ENCODE peak calls at places on chromosomes 16 and 17, in four cellular contexts. Z is HepG2, G is A549, M is K562. S is an unnamed sample.

GRCh38 chr17:82317394-82318168 is at the start of gene CD7:
- DNase-seq in Z (peak; percentile 64), G (no peak), M (no peak), S (no peak)

GRCh38 chr17:10247806-10248334 is 49.5 kb upstream of the GAS7 start:
- DNase-seq in Z (no peak), G (no peak), M (no peak), S (no peak)

GRCh38 chr17:14926526-14927122 is 338.5 kb downstream of the PMP22 start:
- DNase-seq in Z (peak; percentile 38), G (peak; percentile 75), M (peak; percentile 22), S (peak; percentile 45)

GRCh38 chr16:58614212-58614611 is 15.4 kb downstream of the CNOT1 start:
- DNase-seq in Z (no peak), G (no peak), M (no peak), S (no peak)

GRCh38 chr17:75754378-75755204 is 10.4 kb downstream of the GALK1 start:
- DNase-seq in Z (peak; percentile 72), G (no peak), M (peak; percentile 70), S (no peak)

GRCh38 chr16:23104032-23104955 is 45.0 kb downstream of the USP31 start:
- DNase-seq in Z (peak; percentile 98), G (peak; percentile 25), M (no peak), S (no peak)

GRCh38 chr16:85055503-85056210 is 28.1 kb downstream of the KIAA0513 start:
- DNase-seq in Z (peak; percentile 32), G (no peak), M (no peak), S (no peak)

GRCh38 chr17:8719291-8720246 is 25.1 kb downstream of the CCDC42 start:
- DNase-seq in Z (no peak), G (no peak), M (no peak), S (no peak)

GRCh38 chr16:67726106-67727034 is 7.3 kb upstream of the GFOD2 start:
- DNase-seq in Z (peak; percentile 79), G (no peak), M (no peak), S (no peak)

GRCh38 chr16:72566174-72566573 is 394.2 kb upstream of the PMFBP1 start:
- DNase-seq in Z (no peak), G (no peak), M (no peak), S (no peak)

GRCh38 chr16:11100239-11100750 is 155.7 kb downstream of the SOCS1 start:
- DNase-seq in Z (no peak), G (no peak), M (peak; percentile 76), S (peak; percentile 37)

GRCh38 chr17:41864498-41864836 is 756 bp downstream of the KLHL11 start:
- DNase-seq in Z (no peak), G (no peak), M (no peak), S (peak; percentile 62)

GRCh38 chr16:56999409-57000270 is 10.3 kb downstream of the NLRC5 start:
- DNase-seq in Z (no peak), G (no peak), M (no peak), S (no peak)

GRCh38 chr17:72173475-72174116 is 52.8 kb downstream of the SOX9 start:
- DNase-seq in Z (peak; percentile 70), G (no peak), M (no peak), S (no peak)

GRCh38 chr17:65855245-65855644 is 293.8 kb upstream of the AXIN2 start:
- DNase-seq in Z (no peak), G (peak; percentile 53), M (no peak), S (no peak)

GRCh38 chr16:21989141-21989540 is 11.8 kb downstream of the PDZD9 start:
- DNase-seq in Z (no peak), G (no peak), M (no peak), S (no peak)

GRCh38 chr17:81512984-81513668 is 527 bp upstream of the ACTG1 start:
- DNase-seq in Z (peak; percentile 80), G (peak; percentile 89), M (peak; percentile 51), S (peak; percentile 83)

DNA sequence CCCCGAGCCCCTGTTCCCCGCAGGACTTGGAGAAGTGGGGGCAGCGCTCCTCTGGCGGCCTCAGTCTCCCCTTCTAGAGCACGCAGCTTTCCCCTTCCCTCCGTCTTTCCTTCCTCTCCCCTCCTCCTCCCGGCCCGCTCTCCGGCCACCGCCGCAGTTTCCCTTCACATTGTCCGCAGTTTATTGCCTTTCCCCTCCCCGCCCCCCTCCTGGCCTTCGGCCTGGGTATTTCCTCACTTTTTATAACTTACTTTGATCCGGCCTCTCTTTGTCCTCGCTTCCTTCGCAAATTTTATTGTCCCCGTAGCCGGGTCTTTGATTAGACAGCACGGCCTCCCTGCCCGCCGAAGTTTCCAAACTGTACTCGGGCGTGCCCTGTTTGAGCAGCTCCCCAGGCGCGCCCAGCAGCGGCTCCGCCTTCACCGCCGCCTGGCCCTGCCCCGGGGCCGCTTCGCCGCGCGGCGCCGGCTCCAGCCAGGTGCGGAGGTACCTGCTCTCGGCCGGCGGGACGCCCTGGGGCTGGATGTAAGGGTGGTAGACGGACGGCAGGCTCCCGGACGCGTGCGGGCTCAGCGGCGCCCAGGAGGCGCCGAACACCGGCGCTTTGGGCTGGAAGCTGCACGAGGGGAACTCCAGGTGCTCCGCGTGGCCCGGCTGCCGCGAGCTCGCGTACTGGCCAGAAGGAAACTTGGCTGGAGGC is 506 bp downstream of the HOXB9 start:
- DNase-seq in Z (no peak), G (peak; percentile 66), M (peak; percentile 72), S (peak; percentile 69)
- TF ChIP-seq NR3C1 in Z (no peak), G (no peak), M (peak; percentile 67), S (no peak)

GRCh38 chr17:21061158-21061835 is 18.5 kb upstream of the USP22 start:
- DNase-seq in Z (no peak), G (no peak), M (no peak), S (no peak)

GRCh38 chr17:21059761-21060160 is 16.9 kb upstream of the USP22 start:
- DNase-seq in Z (no peak), G (no peak), M (no peak), S (no peak)

GRCh38 chr17:21061971-21062526 is 19.2 kb upstream of the USP22 start:
- DNase-seq in Z (no peak), G (no peak), M (no peak), S (no peak)

GRCh38 chr17:21058098-21058893 is 15.5 kb upstream of the USP22 start:
- DNase-seq in Z (no peak), G (peak; percentile 47), M (no peak), S (no peak)
- TF ChIP-seq NR3C1 in Z (no peak), G (no peak), M (no peak), S (no peak)

GRCh38 chr16:1102921-1103648 is 7.0 kb upstream of the C1QTNF8 start:
- DNase-seq in Z (no peak), G (no peak), M (peak; percentile 92), S (peak; percentile 73)
- TF ChIP-seq NR3C1 in Z (no peak), G (no peak), M (no peak), S (no peak)

GRCh38 chr17:6346986-6347385 is 87.9 kb downstream of the AIPL1 start:
- DNase-seq in Z (no peak), G (no peak), M (no peak), S (no peak)
- TF ChIP-seq NR3C1 in Z (no peak), G (no peak), M (no peak), S (no peak)

GRCh38 chr17:79922798-79923197 is 83.6 kb upstream of the CBX4 start:
- DNase-seq in Z (no peak), G (no peak), M (no peak), S (no peak)

GRCh38 chr17:79926002-79926307 is 86.7 kb upstream of the CBX4 start:
- DNase-seq in Z (no peak), G (no peak), M (no peak), S (no peak)

GRCh38 chr17:79925242-79925957 is 86.2 kb upstream of the CBX4 start:
- DNase-seq in Z (no peak), G (peak; percentile 69), M (no peak), S (no peak)

GRCh38 chr17:79924639-79924976 is 85.4 kb upstream of the CBX4 start:
- DNase-seq in Z (no peak), G (no peak), M (no peak), S (no peak)

GRCh38 chr17:79923974-79924638 is 84.9 kb upstream of the CBX4 start:
- DNase-seq in Z (peak; percentile 67), G (peak; percentile 77), M (peak; percentile 76), S (peak; percentile 97)
- TF ChIP-seq NR3C1 in Z (no peak), G (no peak), M (no peak), S (no peak)

DNA sequence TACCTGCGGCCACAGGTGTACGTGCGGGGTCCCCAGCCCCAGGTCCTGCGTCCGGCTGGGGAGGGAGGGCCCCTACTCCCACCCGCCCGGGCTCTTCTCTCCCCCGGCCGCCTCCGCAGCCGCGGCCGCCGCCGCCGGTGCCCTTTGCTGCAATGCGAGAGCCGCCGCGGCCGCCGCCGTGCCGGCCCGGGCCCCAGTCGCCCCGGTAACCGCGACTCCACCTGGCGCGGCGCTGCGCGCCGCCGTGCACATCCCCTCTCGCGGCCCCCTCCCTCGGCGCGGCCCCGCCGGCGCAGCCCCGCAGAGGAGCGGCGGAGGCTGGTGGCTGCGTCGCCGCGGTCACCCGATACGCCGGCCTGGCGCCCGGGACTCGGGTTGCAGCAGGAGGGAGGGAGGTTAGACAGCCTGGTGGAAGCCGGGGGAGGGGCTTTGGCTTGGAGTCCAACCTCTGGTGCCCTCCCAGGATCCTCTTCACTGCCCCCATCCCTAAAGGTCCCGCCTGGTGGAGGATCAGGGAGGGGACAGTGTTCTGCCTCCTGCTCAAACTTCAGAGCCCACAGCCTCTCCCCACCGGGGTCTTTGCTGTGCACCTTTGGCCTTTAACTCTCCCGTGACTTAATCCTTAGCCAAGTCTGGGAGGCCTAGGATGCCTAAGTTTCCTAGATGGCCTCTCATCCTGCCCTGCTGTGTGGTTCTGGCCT is 32.9 kb downstream of the SRCIN1 start:
- DNase-seq in Z (no peak), G (peak; percentile 23), M (peak; percentile 75), S (peak; percentile 72)
- TF ChIP-seq NR3C1 in Z (no peak), G (no peak), M (no peak), S (no peak)

DNA sequence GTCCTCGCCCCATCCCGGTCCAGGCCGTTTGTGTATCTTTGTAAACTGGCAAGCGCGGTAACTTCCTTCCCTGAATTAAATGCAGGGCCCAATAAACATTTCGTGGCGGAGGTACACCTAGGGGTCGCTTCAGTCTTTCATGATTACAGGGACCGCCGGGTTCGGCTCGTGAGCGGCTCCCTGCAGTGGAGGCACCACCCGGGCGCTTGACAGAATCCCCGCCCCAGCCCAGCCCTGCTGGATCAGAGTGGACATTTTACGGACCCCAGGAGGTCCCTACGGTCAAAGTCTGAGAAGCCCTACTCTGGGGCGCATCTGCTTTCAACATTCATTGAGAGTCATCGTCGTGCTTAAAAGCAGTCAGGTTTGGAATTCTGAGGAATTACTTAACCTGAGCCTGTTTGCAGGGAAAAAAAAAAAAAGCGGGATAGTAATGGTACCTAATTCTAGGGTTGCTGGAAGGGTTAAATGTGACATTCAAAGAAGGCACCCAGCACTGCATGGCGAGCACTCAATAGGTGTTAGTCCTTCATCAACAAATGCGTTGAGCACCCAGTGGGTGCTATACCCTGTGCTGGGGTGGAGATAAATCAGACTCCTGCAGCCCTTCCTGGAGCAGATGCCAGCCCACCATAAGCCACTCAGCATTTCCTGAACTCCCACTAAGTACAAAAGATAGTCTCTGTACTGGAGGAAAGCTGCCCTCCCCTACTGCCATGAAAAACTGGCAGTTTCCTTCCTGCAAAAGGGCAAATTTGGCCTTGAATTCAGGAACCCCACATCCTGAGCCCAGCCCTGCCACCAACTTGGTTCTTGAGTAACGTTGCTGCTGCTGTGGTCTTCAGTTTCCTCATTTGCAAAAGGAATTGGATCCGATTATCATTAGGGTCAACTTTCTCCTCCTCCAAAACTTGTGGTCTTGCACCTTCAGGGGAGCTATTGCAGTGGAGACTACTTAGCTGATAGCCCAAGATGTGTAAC is 658 bp upstream of the DUSP3 start:
- DNase-seq in Z (peak; percentile 58), G (peak; percentile 66), M (no peak), S (peak; percentile 49)
- TF ChIP-seq NR3C1 in Z (no peak), G (no peak), M (no peak), S (no peak)

GRCh38 chr16:14957576-14958322 is 17.1 kb upstream of the PDXDC1 start:
- DNase-seq in Z (no peak), G (no peak), M (no peak), S (no peak)
- TF ChIP-seq NR3C1 in Z (no peak), G (no peak), M (no peak), S (no peak)